ENCODE peak calls at places on chromosomes 7 and 10, in seven cellular contexts. P, K, X, G, A, N and F are unnamed samples. For H3K79me1, the result is how much of the 10 kb centered on the place peaks cover.

GRCh38 chr7:48109848-48110663 is 21.0 kb downstream of the UPP1 start:
- DNase-seq in P (peak), K (peak), X (peak), G (peak), A (peak), N (peak), F (peak)

GRCh38 chr10:72088879-72089585 is 681 bp upstream of the SPOCK2 start:
- DNase-seq in P (no peak), K (peak), X (no peak), G (peak), A (no peak), N (no peak), F (peak)

GRCh38 chr7:125201002-125201401 is 271.4 kb upstream of the POT1 start:
- DNase-seq in P (no peak), K (no peak), X (no peak), G (no peak), A (no peak), N (no peak), F (no peak)

GRCh38 chr10:101140950-101141621 is 10.0 kb downstream of the TLX1 start:
- DNase-seq in P (no peak), K (no peak), X (no peak), G (no peak), A (peak), N (no peak), F (no peak)

GRCh38 chr7:97179454-97180104 is 62.1 kb downstream of the SDHAF3 start:
- DNase-seq in P (peak), K (peak), X (peak), G (peak), A (peak), N (peak), F (peak)

GRCh38 chr7:49324707-49325106 is 400.4 kb downstream of the CDC14C start:
- DNase-seq in P (no peak), K (peak), X (no peak), G (peak), A (no peak), N (no peak), F (no peak)

GRCh38 chr10:124117879-124118278 is 24.5 kb upstream of the CHST15 start:
- DNase-seq in P (no peak), K (no peak), X (no peak), G (peak), A (peak), N (no peak), F (no peak)

GRCh38 chr7:18541189-18541870 is 45.8 kb downstream of the HDAC9 start:
- DNase-seq in P (peak), K (peak), X (no peak), G (no peak), A (no peak), N (no peak), F (no peak)

GRCh38 chr10:10819206-10819856 is 198.3 kb upstream of the CELF2 start:
- DNase-seq in P (no peak), K (no peak), X (no peak), G (no peak), A (no peak), N (no peak), F (no peak)

GRCh38 chr10:10814103-10814502 is 203.6 kb upstream of the CELF2 start:
- DNase-seq in P (no peak), K (no peak), X (no peak), G (no peak), A (no peak), N (no peak), F (no peak)

GRCh38 chr10:10817609-10818008 is 200.1 kb upstream of the CELF2 start:
- DNase-seq in P (no peak), K (no peak), X (no peak), G (no peak), A (no peak), N (no peak), F (no peak)

GRCh38 chr10:10818082-10818481 is 199.6 kb upstream of the CELF2 start:
- DNase-seq in P (peak), K (peak), X (no peak), G (no peak), A (no peak), N (no peak), F (no peak)

DNA sequence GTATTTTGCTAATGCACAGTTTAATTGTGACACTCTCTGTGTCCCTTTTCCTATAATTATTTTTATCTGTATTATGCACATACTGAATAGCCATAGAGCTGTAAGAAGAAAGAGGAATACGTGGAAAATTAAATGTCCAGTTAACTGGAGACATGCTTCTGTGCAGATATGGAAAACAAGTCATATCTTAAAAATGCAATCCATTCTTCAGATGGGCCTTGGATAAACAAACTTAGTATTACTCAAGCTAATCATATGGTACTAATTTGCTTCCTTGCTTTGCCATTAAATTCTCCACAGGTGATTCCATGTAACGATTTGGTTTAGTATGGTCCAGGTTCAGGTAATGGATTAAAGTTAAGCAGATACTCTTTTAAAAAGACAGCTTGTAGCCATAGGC is 201.2 kb upstream of the CELF2 start:
- DNase-seq in P (peak), K (no peak), X (no peak), G (no peak), A (no peak), N (no peak), F (no peak)
- H3K4me2 ChIP-seq in P (peak), K (no peak), X (no peak), G (no peak), A (no peak), N (no peak), F (no peak)

GRCh38 chr10:49518982-49519578 is 19.8 kb downstream of the ERCC6 start:
- DNase-seq in P (peak), K (peak), X (peak), G (peak), A (peak), N (no peak), F (peak)

GRCh38 chr10:49520122-49520775 is 18.7 kb downstream of the ERCC6 start:
- DNase-seq in P (no peak), K (no peak), X (no peak), G (no peak), A (no peak), N (no peak), F (no peak)

GRCh38 chr10:49519717-49520116 is 19.2 kb downstream of the ERCC6 start:
- DNase-seq in P (no peak), K (no peak), X (no peak), G (no peak), A (no peak), N (no peak), F (no peak)

GRCh38 chr10:49523301-49523700 is 15.6 kb downstream of the ERCC6 start:
- DNase-seq in P (no peak), K (no peak), X (no peak), G (no peak), A (no peak), N (no peak), F (no peak)

GRCh38 chr10:49521062-49521461 is 17.9 kb downstream of the ERCC6 start:
- DNase-seq in P (no peak), K (no peak), X (no peak), G (no peak), A (no peak), N (no peak), F (no peak)
- H3K23ac ChIP-seq in P (no peak), K (no peak), X (no peak), G (no peak), A (no peak), N (no peak), F (no peak)

DNA sequence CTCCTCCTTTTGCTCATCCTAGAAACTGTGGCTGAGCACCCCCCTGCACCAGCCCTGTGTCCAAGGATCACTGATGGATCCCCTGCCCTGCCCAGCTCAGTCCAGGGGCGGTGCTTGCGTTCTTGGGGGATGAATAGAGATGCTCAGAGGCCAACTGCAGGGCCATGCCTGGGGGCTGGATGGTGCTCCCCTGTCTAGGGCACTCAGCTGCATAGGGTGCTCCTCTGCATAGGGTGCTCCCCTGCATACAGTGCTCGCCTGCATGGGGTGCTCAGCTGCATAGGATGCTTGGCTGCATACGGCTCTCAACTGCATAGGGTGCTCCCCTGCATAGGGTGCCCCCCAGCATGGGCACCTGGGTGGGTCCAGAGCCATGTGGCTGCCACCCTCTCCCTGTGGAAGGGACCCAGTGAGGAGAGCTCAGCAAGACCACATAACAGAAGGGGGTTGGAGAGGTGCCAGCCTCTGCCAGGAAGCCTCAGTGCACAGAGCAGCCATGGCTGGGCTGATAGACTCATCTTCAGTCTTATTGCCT is 95.0 kb downstream of the BMS1 start:
- DNase-seq in P (no peak), K (no peak), X (no peak), G (no peak), A (no peak), N (no peak), F (no peak)
- H3K79me1 ChIP-seq in P (under half), K (under half), X (under half), G (under half), A (under half), N (under half), F (under half)

GRCh38 chr7:134182078-134182477 is 54.9 kb downstream of the LRGUK start:
- DNase-seq in P (no peak), K (no peak), X (no peak), G (no peak), A (no peak), N (no peak), F (no peak)
- H3K4me2 ChIP-seq in P (no peak), K (no peak), X (no peak), G (no peak), A (no peak), N (no peak), F (no peak)

DNA sequence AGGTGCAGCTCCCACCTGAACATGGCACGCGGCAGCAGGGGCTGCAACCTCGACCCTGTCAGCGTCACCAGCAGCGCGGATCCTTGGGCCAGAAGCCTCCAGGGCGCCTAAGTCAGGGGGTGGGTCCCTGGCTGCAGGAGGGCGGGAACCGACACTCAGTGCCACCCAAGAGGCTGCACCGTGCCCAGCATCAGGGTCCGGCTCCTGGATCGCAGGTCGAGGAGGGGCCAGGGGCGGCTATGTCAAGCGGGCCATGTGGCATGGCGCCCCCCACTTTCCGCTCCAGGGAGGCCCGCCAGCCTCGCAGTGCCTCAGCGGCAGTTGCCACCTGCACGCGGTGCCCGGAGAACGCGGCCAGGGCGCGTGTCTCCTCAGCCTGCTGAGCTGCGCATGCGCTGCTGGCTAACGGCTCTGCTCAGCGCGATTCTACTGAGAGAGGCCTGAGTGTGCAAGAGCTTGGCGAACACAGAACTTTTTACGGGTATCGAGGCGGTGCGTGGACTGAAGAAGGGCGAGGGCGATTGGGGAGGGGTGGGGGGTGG is at the start of gene ANKRD30A:
- DNase-seq in P (no peak), K (no peak), X (no peak), G (no peak), A (no peak), N (no peak), F (no peak)
- H3K23ac ChIP-seq in P (no peak), K (no peak), X (no peak), G (no peak), A (no peak), N (no peak), F (no peak)

GRCh38 chr7:151550601-151551286 is 31.0 kb upstream of the RHEB start:
- DNase-seq in P (peak), K (peak), X (no peak), G (no peak), A (no peak), N (no peak), F (no peak)
- H3K79me1 ChIP-seq in P (under half), K (under half), X (under half), G (under half), A (under half), N (under half), F (under half)

GRCh38 chr7:150900675-150901074 is 48.4 kb downstream of the AOC1 start:
- DNase-seq in P (no peak), K (no peak), X (no peak), G (no peak), A (no peak), N (no peak), F (no peak)
- H3K4me2 ChIP-seq in P (no peak), K (no peak), X (no peak), G (no peak), A (peak), N (no peak), F (no peak)

GRCh38 chr10:119769886-119770285 is 44.0 kb downstream of the INPP5F start:
- DNase-seq in P (peak), K (peak), X (no peak), G (no peak), A (no peak), N (no peak), F (no peak)

GRCh38 chr10:119772347-119772746 is 46.5 kb downstream of the INPP5F start:
- DNase-seq in P (no peak), K (no peak), X (no peak), G (no peak), A (no peak), N (no peak), F (no peak)

GRCh38 chr10:119770928-119771327 is 45.1 kb downstream of the INPP5F start:
- DNase-seq in P (no peak), K (no peak), X (no peak), G (no peak), A (no peak), N (no peak), F (no peak)

GRCh38 chr10:119762805-119763798 is 37.3 kb downstream of the INPP5F start:
- DNase-seq in P (peak), K (no peak), X (no peak), G (no peak), A (no peak), N (no peak), F (no peak)

GRCh38 chr10:119768455-119769094 is 42.7 kb downstream of the INPP5F start:
- DNase-seq in P (peak), K (no peak), X (no peak), G (no peak), A (no peak), N (no peak), F (no peak)
- H3K23ac ChIP-seq in P (peak), K (no peak), X (no peak), G (no peak), A (no peak), N (no peak), F (no peak)

GRCh38 chr10:75512534-75512933 is 81.1 kb downstream of the LRMDA start:
- DNase-seq in P (no peak), K (peak), X (no peak), G (peak), A (no peak), N (no peak), F (peak)

GRCh38 chr10:75513292-75513691 is 81.9 kb downstream of the LRMDA start:
- DNase-seq in P (no peak), K (no peak), X (no peak), G (no peak), A (no peak), N (no peak), F (no peak)

GRCh38 chr10:75508239-75508813 is 76.9 kb downstream of the LRMDA start:
- DNase-seq in P (peak), K (peak), X (no peak), G (no peak), A (no peak), N (no peak), F (no peak)

GRCh38 chr10:75508814-75509306 is 77.4 kb downstream of the LRMDA start:
- DNase-seq in P (no peak), K (peak), X (no peak), G (no peak), A (no peak), N (no peak), F (no peak)

GRCh38 chr10:75511011-75511410 is 79.6 kb downstream of the LRMDA start:
- DNase-seq in P (no peak), K (no peak), X (no peak), G (no peak), A (no peak), N (no peak), F (no peak)
- H3K79me1 ChIP-seq in P (under half), K (under half), X (under half), G (under half), A (under half), N (under half), F (under half)